ENCODE peak calls at places on chromosomes 3 and 15, in four cellular contexts. K is DMS53; B is BJ; F is stimulated activated CD8-positive, alpha-beta memory T cell treated with anti-CD3 and anti-CD28 coated beads, Interleukin-2, amount 100 ng/mL, for 1 hour. U is an unnamed sample.

GRCh38 chr3:20111836-20112235 is 71.6 kb downstream of the KAT2B start:
- DNase-seq in K (no peak), B (no peak), F (no peak), U (peak)

GRCh38 chr3:124292329-124292728 is 300.4 kb upstream of the ROPN1 start:
- DNase-seq in K (peak), B (no peak), F (no peak), U (no peak)

GRCh38 chr3:194206375-194206774 is 70.4 kb downstream of the HES1 start:
- DNase-seq in K (peak), B (no peak), F (no peak), U (no peak)

GRCh38 chr3:184486614-184487013 is 75.0 kb upstream of the EPHB3 start:
- DNase-seq in K (no peak), B (no peak), F (no peak), U (no peak)

GRCh38 chr3:11716576-11717250 is 73.0 kb upstream of the VGLL4 start:
- DNase-seq in K (no peak), B (no peak), F (no peak), U (peak)

GRCh38 chr15:90320062-90320884 is 31.8 kb upstream of the ZNF774 start:
- DNase-seq in K (peak), B (peak), F (peak), U (peak)

GRCh38 chr3:144104146-144104545 is 132.5 kb downstream of the DIPK2A start:
- DNase-seq in K (peak), B (no peak), F (no peak), U (no peak)

GRCh38 chr15:29018406-29018805 is 132.6 kb downstream of the APBA2 start:
- DNase-seq in K (peak), B (no peak), F (no peak), U (peak)

GRCh38 chr3:112514527-112515128 is 15.4 kb upstream of the BTLA start:
- DNase-seq in K (peak), B (no peak), F (no peak), U (no peak)

GRCh38 chr3:32564195-32564594 is 6.5 kb downstream of the DYNC1LI1 start:
- DNase-seq in K (no peak), B (no peak), F (no peak), U (no peak)

GRCh38 chr15:64622410-64623260 is 152.8 kb downstream of the RBPMS2 start:
- DNase-seq in K (no peak), B (no peak), F (peak), U (no peak)

GRCh38 chr3:183252973-183253363 is at the start of gene B3GNT5:
- DNase-seq in K (peak), B (no peak), F (no peak), U (peak)

GRCh38 chr15:42267286-42267685 is 5.7 kb upstream of the GANC start:
- DNase-seq in K (no peak), B (no peak), F (no peak), U (no peak)

GRCh38 chr3:142586803-142587406 is 8.4 kb upstream of the ATR start:
- DNase-seq in K (peak), B (no peak), F (no peak), U (peak)

GRCh38 chr3:128317101-128317697 is 149.5 kb downstream of the DNAJB8 start:
- DNase-seq in K (no peak), B (no peak), F (no peak), U (no peak)

GRCh38 chr3:8979262-8979661 is 16.0 kb upstream of the RAD18 start:
- DNase-seq in K (no peak), B (no peak), F (no peak), U (no peak)

GRCh38 chr3:195714380-195715011 is 6.3 kb upstream of the MUC20 start:
- DNase-seq in K (no peak), B (no peak), F (no peak), U (no peak)

U was measured in bronchial epithelial cell.